ENCODE peak calls at places on chromosomes 5 and 9, in six cellular contexts. B is hepatocyte; C is CD8-positive, alpha-beta memory T cell; F is left lung; U is fibroblast of lung; J is heart left ventricle. D is an unnamed sample. For H3K9me3, the result is how much of the 10 kb centered on the place peaks cover.

GRCh38 chr5:156051972-156052371 is 275.0 kb upstream of the SGCD start:
- DNase-seq in B (peak), C (no peak), F (no peak), U (no peak), J (no peak), D (no peak)

GRCh38 chr9:113705938-113706519 is 170.1 kb upstream of the ZNF618 start:
- DNase-seq in B (peak), C (no peak), F (no peak), U (no peak), J (no peak), D (no peak)

GRCh38 chr9:112174965-112175795 is at the start of gene SUSD1:
- DNase-seq in B (peak), C (peak), F (peak), U (peak), J (peak), D (no peak)

GRCh38 chr9:86645303-86645702 is 291.1 kb upstream of the TUT7 start:
- DNase-seq in B (no peak), C (no peak), F (no peak), U (no peak), J (no peak), D (no peak)

GRCh38 chr5:135578685-135579341 is at the start of gene CXCL14:
- DNase-seq in B (peak), C (no peak), F (peak), U (peak), J (no peak), D (peak)

GRCh38 chr9:125884196-125884595 is 137.0 kb downstream of the PBX3 start:
- DNase-seq in B (no peak), C (no peak), F (no peak), U (peak), J (no peak), D (no peak)

GRCh38 chr9:127163409-127163808 is 41.0 kb upstream of the ANGPTL2 start:
- DNase-seq in B (no peak), C (no peak), F (no peak), U (peak), J (no peak), D (peak)

GRCh38 chr9:93325307-93326035 is 126.0 kb upstream of the FAM120A start:
- DNase-seq in B (no peak), C (no peak), F (no peak), U (no peak), J (no peak), D (no peak)

GRCh38 chr9:130396581-130396980 is 48.2 kb upstream of the ASS1 start:
- DNase-seq in B (no peak), C (no peak), F (no peak), U (no peak), J (no peak), D (no peak)

GRCh38 chr5:170438581-170438980 is 49.4 kb upstream of the KCNMB1 start:
- DNase-seq in B (no peak), C (no peak), F (no peak), U (no peak), J (no peak), D (no peak)

GRCh38 chr9:126927419-126927818 is 12.8 kb downstream of the RALGPS1 start:
- DNase-seq in B (peak), C (no peak), F (no peak), U (no peak), J (no peak), D (no peak)

GRCh38 chr5:143440448-143441102 is 37.1 kb upstream of the NR3C1 start:
- DNase-seq in B (no peak), C (no peak), F (no peak), U (no peak), J (no peak), D (no peak)

GRCh38 chr9:35112257-35113020 is 3.2 kb downstream of the ATOSB start:
- DNase-seq in B (no peak), C (no peak), F (peak), U (peak), J (peak), D (peak)

GRCh38 chr5:60633336-60633735 is 66.6 kb downstream of the DEPDC1B start:
- DNase-seq in B (peak), C (no peak), F (no peak), U (peak), J (no peak), D (peak)

GRCh38 chr5:103569313-103570060 is 6.9 kb upstream of the NUDT12 start:
- DNase-seq in B (peak), C (no peak), F (no peak), U (peak), J (peak), D (peak)

GRCh38 chr5:149849280-149849985 is 95.2 kb downstream of the PDE6A start:
- DNase-seq in B (no peak), C (no peak), F (no peak), U (no peak), J (no peak), D (no peak)

GRCh38 chr9:70085241-70085640 is 41.6 kb downstream of the MAMDC2 start:
- DNase-seq in B (peak), C (no peak), F (no peak), U (peak), J (no peak), D (peak)

GRCh38 chr9:108333406-108334031 is 522.3 kb downstream of the ACTL7B start:
- DNase-seq in B (peak), C (no peak), F (no peak), U (no peak), J (no peak), D (no peak)

GRCh38 chr9:84296146-84296843 is 44.3 kb downstream of the SLC28A3 start:
- DNase-seq in B (no peak), C (no peak), F (peak), U (peak), J (no peak), D (peak)

GRCh38 chr5:116534988-116535387 is 39.6 kb downstream of the SEMA6A start:
- DNase-seq in B (no peak), C (no peak), F (no peak), U (no peak), J (no peak), D (no peak)

GRCh38 chr5:36528588-36528987 is 77.8 kb upstream of the SLC1A3 start:
- DNase-seq in B (no peak), C (no peak), F (no peak), U (no peak), J (no peak), D (no peak)

GRCh38 chr5:93800988-93801811 is 59.8 kb upstream of the POU5F2 start:
- DNase-seq in B (peak), C (peak), F (peak), U (peak), J (no peak), D (peak)

GRCh38 chr9:132694144-132694543 is 23.9 kb downstream of the GTF3C4 start:
- DNase-seq in B (no peak), C (peak), F (no peak), U (no peak), J (no peak), D (peak)

GRCh38 chr5:95730730-95731570 is at the start of gene RHOBTB3:
- DNase-seq in B (peak), C (peak), F (peak), U (peak), J (peak), D (peak)

GRCh38 chr9:108934323-108934885 is at the start of gene ABITRAM:
- DNase-seq in B (peak), C (peak), F (peak), U (peak), J (peak), D (peak)

GRCh38 chr5:43891112-43891511 is 288.1 kb downstream of the NNT start:
- DNase-seq in B (no peak), C (no peak), F (no peak), U (no peak), J (no peak), D (no peak)

DNA sequence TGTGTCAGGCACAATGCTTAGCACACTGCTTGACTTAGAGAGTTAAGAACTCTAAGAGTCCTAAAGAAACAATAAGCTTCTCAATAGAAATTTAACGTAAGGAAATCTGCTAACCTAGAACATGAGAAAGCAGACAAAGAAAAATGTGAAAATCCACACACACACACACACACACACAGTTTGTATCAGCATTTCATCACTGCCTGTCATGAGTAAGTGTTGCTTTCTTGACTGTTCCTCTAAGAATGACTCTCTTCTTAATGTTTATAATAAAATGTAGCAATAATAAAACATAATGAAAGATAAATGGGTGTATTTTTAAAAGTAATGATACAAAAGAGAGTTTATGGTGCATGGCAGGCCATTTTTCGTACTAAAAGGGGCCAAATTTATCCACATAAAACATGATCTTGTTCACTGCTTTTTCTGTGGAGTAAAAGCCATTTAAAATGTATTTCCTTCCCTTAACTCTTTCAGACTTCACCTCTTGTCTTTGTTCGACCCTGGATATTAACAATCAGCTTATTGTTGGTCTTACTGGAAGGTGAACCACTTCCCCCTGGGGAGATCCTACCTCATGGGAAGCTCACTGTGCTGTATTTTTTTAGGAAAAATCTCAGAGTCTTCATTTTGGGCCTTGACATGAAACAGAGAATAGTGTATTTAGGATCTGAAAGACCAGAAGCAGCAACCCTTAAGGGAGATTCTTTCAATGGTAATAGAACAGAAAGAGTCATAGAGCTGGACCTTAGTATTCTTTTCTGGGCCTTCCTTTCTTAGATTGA is 107.3 kb upstream of the ANKRD55 start:
- DNase-seq in B (no peak), C (no peak), F (no peak), U (peak), J (no peak), D (peak)
- H3K9me3 ChIP-seq in B (under half), C (under half), F (under half), U (under half), J (under half), D (under half)

DNA sequence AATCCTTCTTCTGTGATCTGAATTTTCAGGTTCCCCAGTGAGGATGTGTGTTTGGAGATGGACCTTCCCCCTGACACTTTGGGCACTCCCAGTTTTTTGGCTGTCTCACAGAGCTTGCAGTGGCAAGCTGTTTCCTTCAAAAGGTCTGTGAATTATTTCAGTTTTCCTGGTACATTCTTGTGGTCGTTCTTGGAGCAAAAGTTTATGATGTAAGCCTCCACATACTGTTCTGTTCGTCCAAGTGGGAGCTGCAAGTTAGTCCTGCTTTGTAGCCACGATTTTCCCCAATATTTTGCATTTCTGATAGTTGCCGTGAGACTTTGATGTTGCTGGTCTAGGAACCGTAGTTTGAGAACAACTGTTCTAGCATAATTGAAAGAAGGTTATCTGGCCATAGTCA is 88.3 kb downstream of the MTAP start:
- DNase-seq in B (no peak), C (no peak), F (no peak), U (no peak), J (no peak), D (no peak)
- H3K9me3 ChIP-seq in B (under half), C (under half), F (under half), U (under half), J (under half), D (under half)

DNA sequence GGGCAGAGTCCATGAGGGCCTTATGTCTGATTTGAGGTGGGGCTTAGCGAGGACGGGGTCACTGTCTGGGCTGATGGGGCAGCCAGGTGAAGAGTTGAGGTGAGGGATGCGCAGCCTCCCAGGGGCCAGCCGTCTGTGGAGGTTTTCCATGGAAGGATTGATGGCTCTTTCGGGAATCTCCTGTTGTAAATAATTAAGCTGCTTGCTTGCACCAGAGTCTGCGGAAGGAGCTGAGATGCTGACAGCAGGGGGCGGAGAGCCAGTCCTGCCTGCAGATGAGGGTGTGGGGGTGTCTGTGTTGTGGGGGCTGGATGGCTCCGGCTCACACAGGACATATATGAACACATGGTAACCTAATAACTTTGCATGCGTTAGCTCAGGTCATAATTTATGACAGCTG is 36.6 kb upstream of the SEMA4D start:
- DNase-seq in B (no peak), C (no peak), F (no peak), U (no peak), J (no peak), D (no peak)
- H3K9me3 ChIP-seq in B (under half), C (under half), F (under half), U (under half), J (under half), D (under half)

GRCh38 chr5:2371419-2371710 is 380.1 kb downstream of the IRX2 start:
- DNase-seq in B (no peak), C (no peak), F (no peak), U (no peak), J (no peak), D (no peak)

GRCh38 chr5:2369178-2369577 is 382.3 kb downstream of the IRX2 start:
- DNase-seq in B (no peak), C (no peak), F (no peak), U (no peak), J (no peak), D (no peak)

GRCh38 chr5:2374703-2375102 is 376.8 kb downstream of the IRX2 start:
- DNase-seq in B (no peak), C (no peak), F (no peak), U (no peak), J (no peak), D (no peak)

GRCh38 chr5:2373631-2374030 is 377.8 kb downstream of the IRX2 start:
- DNase-seq in B (no peak), C (no peak), F (no peak), U (no peak), J (no peak), D (no peak)

GRCh38 chr5:2370626-2371418 is 380.7 kb downstream of the IRX2 start:
- DNase-seq in B (no peak), C (no peak), F (no peak), U (no peak), J (no peak), D (no peak)
- H3K9me3 ChIP-seq in B (under half), C (under half), F (under half), U (under half), J (under half), D (half or more)

GRCh38 chr5:2715856-2716255 is 35.6 kb downstream of the IRX2 start:
- DNase-seq in B (no peak), C (no peak), F (no peak), U (no peak), J (no peak), D (no peak)
- H3K9me3 ChIP-seq in B (under half), C (under half), F (under half), U (under half), J (under half), D (under half)

GRCh38 chr5:178981381-178981780 is 13.7 kb downstream of the GRM6 start:
- DNase-seq in B (no peak), C (no peak), F (no peak), U (no peak), J (no peak), D (no peak)
- H3K9me3 ChIP-seq in B (under half), C (under half), F (under half), U (under half), J (half or more), D (half or more)

GRCh38 chr5:141223112-141223783 is at the start of gene PCDHB14:
- DNase-seq in B (peak), C (no peak), F (no peak), U (peak), J (no peak), D (peak)
- H3K9me3 ChIP-seq in B (under half), C (under half), F (under half), U (under half), J (half or more), D (under half)

GRCh38 chr9:24258626-24259025 is 287.1 kb downstream of the IZUMO3 start:
- DNase-seq in B (no peak), C (no peak), F (no peak), U (no peak), J (no peak), D (no peak)
- H3K9me3 ChIP-seq in B (under half), C (under half), F (under half), U (under half), J (under half), D (under half)

D was measured in IMR-90.